ENCODE peak calls at places on chromosomes 12 and 14, in ten cellular contexts. H is cardiac muscle cell, I is stomach, U is epithelial cell of esophagus, F is right lobe of liver, T is astrocyte of the cerebellum, E is HCT116, W is tibial artery, V is upper lobe of right lung, M is AG04450. L is an unnamed sample.

GRCh38 chr12:12608557-12608957 is 3.1 kb upstream of the CREBL2 start:
- DNase-seq in H (no peak), I (no peak), U (peak; percentile 63), F (no peak), T (no peak), E (no peak), W (no peak), V (no peak), M (no peak), L (no peak)

GRCh38 chr12:1741154-1741949 is 50.5 kb downstream of the ADIPOR2 start:
- DNase-seq in H (no peak), I (no peak), U (peak; percentile 11), F (no peak), T (no peak), E (no peak), W (no peak), V (no peak), M (no peak), L (no peak)

GRCh38 chr12:119328111-119328510 is 6.4 kb upstream of the CCDC60 start:
- DNase-seq in H (peak; percentile 46), I (no peak), U (no peak), F (no peak), T (no peak), E (peak; percentile 28), W (no peak), V (no peak), M (no peak), L (no peak)

GRCh38 chr14:38856798-38857197 is 246.2 kb downstream of the SEC23A start:
- DNase-seq in H (no peak), I (no peak), U (no peak), F (no peak), T (no peak), E (no peak), W (no peak), V (no peak), M (no peak), L (no peak)

GRCh38 chr12:10904686-10905085 is 4.7 kb downstream of the TAS2R13 start:
- DNase-seq in H (no peak), I (no peak), U (no peak), F (no peak), T (no peak), E (no peak), W (no peak), V (no peak), M (no peak), L (no peak)

GRCh38 chr14:83556065-83556464 is 1973.9 kb upstream of the FLRT2 start:
- DNase-seq in H (no peak), I (no peak), U (no peak), F (no peak), T (peak; percentile 49), E (no peak), W (no peak), V (no peak), M (no peak), L (no peak)

GRCh38 chr14:88179725-88180124 is 143.3 kb downstream of the KCNK10 start:
- DNase-seq in H (no peak), I (no peak), U (no peak), F (no peak), T (no peak), E (no peak), W (no peak), V (no peak), M (no peak), L (no peak)

GRCh38 chr14:32567543-32568384 is 238.7 kb downstream of the AKAP6 start:
- DNase-seq in H (no peak), I (no peak), U (peak; percentile 9), F (no peak), T (no peak), E (no peak), W (no peak), V (no peak), M (no peak), L (no peak)

GRCh38 chr14:54632452-54632851 is 65.5 kb downstream of the SAMD4A start:
- DNase-seq in H (no peak), I (no peak), U (no peak), F (no peak), T (no peak), E (no peak), W (no peak), V (no peak), M (no peak), L (no peak)

GRCh38 chr14:67514203-67514607 is 18.9 kb upstream of the PLEKHH1 start:
- DNase-seq in H (no peak), I (no peak), U (no peak), F (peak; percentile 50), T (no peak), E (no peak), W (no peak), V (no peak), M (no peak), L (no peak)

GRCh38 chr14:100429537-100429936 is 106.4 kb downstream of the SLC25A47 start:
- DNase-seq in H (no peak), I (no peak), U (no peak), F (no peak), T (no peak), E (no peak), W (no peak), V (no peak), M (no peak), L (no peak)

GRCh38 chr14:85444685-85445084 is 85.3 kb upstream of the FLRT2 start:
- DNase-seq in H (peak; percentile 77), I (no peak), U (no peak), F (no peak), T (peak; percentile 77), E (no peak), W (no peak), V (no peak), M (no peak), L (peak; percentile 47)

GRCh38 chr12:117518594-117519270 is 157.3 kb upstream of the NOS1 start:
- DNase-seq in H (no peak), I (no peak), U (no peak), F (peak; percentile 92), T (no peak), E (no peak), W (no peak), V (peak; percentile 78), M (no peak), L (no peak)

GRCh38 chr12:915090-915489 is 34.4 kb downstream of the RAD52 start:
- DNase-seq in H (no peak), I (no peak), U (no peak), F (no peak), T (no peak), E (no peak), W (no peak), V (no peak), M (no peak), L (no peak)

GRCh38 chr14:92322516-92322915 is 449 bp upstream of the SLC24A4 start:
- DNase-seq in H (no peak), I (no peak), U (no peak), F (no peak), T (no peak), E (no peak), W (no peak), V (no peak), M (no peak), L (no peak)
- H3K4me3 ChIP-seq in H (peak overlapping the region; percentile 49), I (no peak overlapping the region), U (no peak overlapping the region), F (no peak overlapping the region), T (no peak overlapping the region), E (no peak overlapping the region), W (peak overlapping the region; percentile 52), V (peak overlapping the region; percentile 45), M (no peak overlapping the region), L (no peak overlapping the region)

GRCh38 chr14:105375635-105376057 is 22.7 kb upstream of the TEX22 start:
- DNase-seq in H (no peak), I (no peak), U (no peak), F (no peak), T (no peak), E (no peak), W (no peak), V (no peak), M (no peak), L (no peak)

GRCh38 chr14:105378873-105379685 is 19.3 kb upstream of the TEX22 start:
- DNase-seq in H (no peak), I (no peak), U (no peak), F (no peak), T (no peak), E (no peak), W (no peak), V (no peak), M (no peak), L (no peak)

GRCh38 chr14:105378199-105378598 is 20.1 kb upstream of the TEX22 start:
- DNase-seq in H (no peak), I (no peak), U (no peak), F (no peak), T (no peak), E (no peak), W (no peak), V (no peak), M (no peak), L (no peak)

GRCh38 chr14:105376521-105377440 is 21.6 kb upstream of the TEX22 start:
- DNase-seq in H (no peak), I (no peak), U (no peak), F (no peak), T (no peak), E (no peak), W (no peak), V (no peak), M (no peak), L (no peak)

GRCh38 chr14:105377555-105378182 is 20.7 kb upstream of the TEX22 start:
- DNase-seq in H (no peak), I (no peak), U (no peak), F (no peak), T (no peak), E (no peak), W (no peak), V (no peak), M (no peak), L (no peak)
- TF ChIP-seq CTCF in H (no peak), I (no peak), U (no peak), F (no peak), T (no peak), E (no peak), W (no peak), V (no peak), M (no peak), L (no peak)

DNA sequence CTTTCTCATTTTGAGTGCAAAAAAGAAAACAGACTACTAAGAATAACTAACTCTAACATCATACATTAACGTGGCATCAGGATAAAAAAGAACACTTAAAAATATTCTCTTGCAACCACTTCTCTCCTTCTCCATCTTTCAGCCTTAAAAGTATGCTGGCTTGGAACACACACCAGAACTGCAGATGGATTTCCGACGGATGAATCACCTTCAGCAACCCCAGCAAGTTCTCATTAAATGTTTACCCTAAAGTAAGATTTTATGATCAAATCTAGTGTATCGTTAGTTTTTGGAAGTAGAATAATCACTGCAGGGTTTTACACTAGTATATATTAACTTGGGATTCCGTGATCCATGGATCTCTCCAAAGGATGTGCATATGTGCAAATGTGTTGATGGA is 1.2 kb downstream of the NEK9 start:
- DNase-seq in H (no peak), I (no peak), U (peak; percentile 54), F (no peak), T (no peak), E (no peak), W (no peak), V (no peak), M (no peak), L (no peak)
- H3K4me3 ChIP-seq in H (peak overlapping the region; percentile 77), I (peak overlapping the region; percentile 79), U (peak overlapping the region; percentile 61), F (no peak overlapping the region), T (peak overlapping the region; percentile 58), E (peak overlapping the region; percentile 86), W (peak overlapping the region; percentile 88), V (peak overlapping the region; percentile 82), M (peak overlapping the region; percentile 72), L (peak overlapping the region; percentile 74)

DNA sequence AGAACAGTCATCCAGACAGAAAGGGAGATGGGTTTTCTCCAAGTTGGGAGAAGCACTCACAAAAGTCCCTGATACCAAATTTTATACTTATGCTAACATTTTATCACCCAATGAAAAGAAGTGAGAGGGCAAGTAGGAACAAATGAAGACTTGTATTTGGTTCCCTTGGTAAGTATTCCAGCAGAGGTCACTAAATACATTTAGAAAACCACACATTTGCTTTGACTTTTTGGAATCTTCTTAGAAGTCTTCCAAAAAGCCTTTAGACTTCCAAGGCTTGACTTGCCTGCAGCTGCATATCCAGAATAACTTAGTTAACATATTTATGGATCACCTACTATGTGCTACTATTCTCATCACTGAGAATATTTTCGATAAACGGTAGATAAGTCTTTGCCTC is 3.1 kb upstream of the GYS2 start:
- DNase-seq in H (peak; percentile 10), I (no peak), U (peak; percentile 40), F (no peak), T (peak; percentile 11), E (peak; percentile 12), W (no peak), V (no peak), M (no peak), L (no peak)
- TF ChIP-seq CTCF in H (peak; percentile 24), I (peak; percentile 52), U (peak; percentile 46), F (peak; percentile 55), T (peak; percentile 14), E (no peak), W (peak; percentile 9), V (peak; percentile 51), M (peak; percentile 42), L (peak; percentile 55)